ENCODE peak calls at places on chromosomes 4 and X, in eight cellular contexts. R is H4; U is fibroblast of mammary gland; J is NCI-H1092; L is CD8-positive, alpha-beta memory T cell; Z is breast epithelium; P is iris pigment epithelial cell; A is NCI-H748 treated with DMSO at 0.1 percent for 48 hours. X is an unnamed sample.

GRCh38 chr4:5220028-5220427 is 168.7 kb downstream of the STK32B start:
- DNase-seq in R (no peak), Z (no peak), P (peak), L (no peak), J (no peak), U (no peak), A (no peak), X (no peak)

GRCh38 chrX:1492421-1493012 is 39.8 kb upstream of the ASMTL start:
- DNase-seq in Z (no peak), R (no peak), A (no peak), L (no peak), U (no peak), J (no peak), P (no peak), X (no peak)

GRCh38 chr4:1883583-1883982 is 12.4 kb downstream of the NSD2 start:
- DNase-seq in A (no peak), R (no peak), U (no peak), L (no peak), P (no peak), J (no peak), Z (no peak), X (no peak)

GRCh38 chrX:54540289-54540688 is 10.3 kb downstream of the GNL3L start:
- DNase-seq in Z (no peak), L (no peak), J (no peak), A (no peak), P (peak), U (peak), R (no peak), X (no peak)

GRCh38 chr4:129545599-129546278 is 449.8 kb downstream of the C4orf33 start:
- DNase-seq in Z (no peak), U (peak), L (no peak), A (peak), R (peak), P (peak), J (peak), X (no peak)

GRCh38 chr4:36439556-36439955 is 158.1 kb downstream of the DTHD1 start:
- DNase-seq in J (no peak), A (no peak), Z (no peak), L (no peak), R (no peak), U (no peak), P (no peak), X (no peak)

GRCh38 chr4:151641167-151641566 is 119.6 kb downstream of the GATB start:
- DNase-seq in L (no peak), A (no peak), Z (no peak), R (peak), J (no peak), U (peak), P (peak), X (no peak)

GRCh38 chr4:180610317-180610716 is 1632.9 kb upstream of the TENM3 start:
- DNase-seq in L (no peak), P (peak), J (no peak), U (no peak), R (peak), Z (no peak), A (no peak), X (no peak)

GRCh38 chr4:65669008-65669971 is 999 bp downstream of the EPHA5 start:
- DNase-seq in R (peak), U (peak), L (no peak), A (no peak), J (no peak), P (no peak), Z (no peak), X (no peak)

GRCh38 chr4:150131581-150132228 is 53.5 kb downstream of the DCLK2 start:
- DNase-seq in A (no peak), J (no peak), L (no peak), U (peak), R (no peak), Z (no peak), P (no peak), X (no peak)

GRCh38 chr4:160825644-160826338 is 1338.0 kb downstream of the FSTL5 start:
- DNase-seq in Z (no peak), A (no peak), P (no peak), U (no peak), R (no peak), L (no peak), J (no peak), X (no peak)

X was measured in NCI-H2107.